ENCODE peak calls at places on chromosome 2, in six cellular contexts. One of them, this sample, is unnamed.

GRCh38 chr2:120343100-120343432 is 2.9 kb upstream of the INHBB start:
- DNase-seq in NCI-H2081 treated with DMSO at 0.1 percent for 48 hours: no peak
- DNase-seq in astrocyte of the spinal cord: no peak
- DNase-seq in cerebellar cortex: no peak
- DNase-seq in stimulated activated CD4-positive, alpha-beta T cell treated with anti-CD3 and anti-CD28 coated beads, Interleukin-2, amount 100 ng/mL, for 48 hours: no peak
- DNase-seq in aorta: no peak
- DNase-seq in this sample: no peak

GRCh38 chr2:159946326-159946992 is 116.0 kb downstream of the PLA2R1 start:
- DNase-seq in NCI-H2081 treated with DMSO at 0.1 percent for 48 hours: peak; percentile 38
- DNase-seq in astrocyte of the spinal cord: peak; percentile 66
- DNase-seq in cerebellar cortex: peak; percentile 81
- DNase-seq in stimulated activated CD4-positive, alpha-beta T cell treated with anti-CD3 and anti-CD28 coated beads, Interleukin-2, amount 100 ng/mL, for 48 hours: no peak
- DNase-seq in aorta: no peak
- DNase-seq in this sample: no peak

GRCh38 chr2:15337996-15338666 is 223.0 kb downstream of the NBAS start:
- DNase-seq in NCI-H2081 treated with DMSO at 0.1 percent for 48 hours: no peak
- DNase-seq in astrocyte of the spinal cord: no peak
- DNase-seq in cerebellar cortex: no peak
- DNase-seq in stimulated activated CD4-positive, alpha-beta T cell treated with anti-CD3 and anti-CD28 coated beads, Interleukin-2, amount 100 ng/mL, for 48 hours: no peak
- DNase-seq in aorta: no peak
- DNase-seq in this sample: no peak

GRCh38 chr2:218327451-218327850 is 29.2 kb upstream of the CATIP start:
- DNase-seq in NCI-H2081 treated with DMSO at 0.1 percent for 48 hours: no peak
- DNase-seq in astrocyte of the spinal cord: no peak
- DNase-seq in cerebellar cortex: no peak
- DNase-seq in stimulated activated CD4-positive, alpha-beta T cell treated with anti-CD3 and anti-CD28 coated beads, Interleukin-2, amount 100 ng/mL, for 48 hours: no peak
- DNase-seq in aorta: no peak
- DNase-seq in this sample: no peak

GRCh38 chr2:96866986-96867755 is 2.7 kb downstream of the SEMA4C start:
- DNase-seq in NCI-H2081 treated with DMSO at 0.1 percent for 48 hours: no peak
- DNase-seq in astrocyte of the spinal cord: no peak
- DNase-seq in cerebellar cortex: peak; percentile 62
- DNase-seq in stimulated activated CD4-positive, alpha-beta T cell treated with anti-CD3 and anti-CD28 coated beads, Interleukin-2, amount 100 ng/mL, for 48 hours: no peak
- DNase-seq in aorta: no peak
- DNase-seq in this sample: no peak

GRCh38 chr2:105903051-105903674 is 158.5 kb downstream of the NCK2 start:
- DNase-seq in NCI-H2081 treated with DMSO at 0.1 percent for 48 hours: no peak
- DNase-seq in astrocyte of the spinal cord: no peak
- DNase-seq in cerebellar cortex: no peak
- DNase-seq in stimulated activated CD4-positive, alpha-beta T cell treated with anti-CD3 and anti-CD28 coated beads, Interleukin-2, amount 100 ng/mL, for 48 hours: no peak
- DNase-seq in aorta: no peak
- DNase-seq in this sample: no peak

GRCh38 chr2:4588606-4589005 is 885.2 kb downstream of the DCDC2C start:
- DNase-seq in NCI-H2081 treated with DMSO at 0.1 percent for 48 hours: no peak
- DNase-seq in astrocyte of the spinal cord: no peak
- DNase-seq in cerebellar cortex: no peak
- DNase-seq in stimulated activated CD4-positive, alpha-beta T cell treated with anti-CD3 and anti-CD28 coated beads, Interleukin-2, amount 100 ng/mL, for 48 hours: no peak
- DNase-seq in aorta: no peak
- DNase-seq in this sample: no peak

GRCh38 chr2:102141011-102141914 is 1.3 kb upstream of the IL1R1 start:
- DNase-seq in NCI-H2081 treated with DMSO at 0.1 percent for 48 hours: no peak
- DNase-seq in astrocyte of the spinal cord: peak; percentile 75
- DNase-seq in cerebellar cortex: no peak
- DNase-seq in stimulated activated CD4-positive, alpha-beta T cell treated with anti-CD3 and anti-CD28 coated beads, Interleukin-2, amount 100 ng/mL, for 48 hours: no peak
- DNase-seq in aorta: no peak
- DNase-seq in this sample: no peak

GRCh38 chr2:8659735-8660492 is 21.9 kb upstream of the ID2 start:
- DNase-seq in NCI-H2081 treated with DMSO at 0.1 percent for 48 hours: no peak
- DNase-seq in astrocyte of the spinal cord: no peak
- DNase-seq in cerebellar cortex: no peak
- DNase-seq in stimulated activated CD4-positive, alpha-beta T cell treated with anti-CD3 and anti-CD28 coated beads, Interleukin-2, amount 100 ng/mL, for 48 hours: no peak
- DNase-seq in aorta: no peak
- DNase-seq in this sample: no peak